ENCODE peak calls at places on chromosomes 2 and 18, in eight cellular contexts. J is HuH-7.5, W is EL, V is left cardiac atrium, I is Peyer's patch, R is neural progenitor cell, N is GM04504, F is cardiac fibroblast. C is an unnamed sample.

GRCh38 chr2:15919716-15920444 is 20.5 kb upstream of the MYCN start:
- DNase-seq in R (no peak), V (no peak), I (no peak), J (no peak), W (no peak), F (no peak), N (no peak), C (peak)

GRCh38 chr2:238379096-238379810 is 47.5 kb upstream of the ASB1 start:
- DNase-seq in R (no peak), J (no peak), I (no peak), N (no peak), V (no peak), F (peak), W (peak), C (peak)

GRCh38 chr18:58051765-58052460 is 7.9 kb downstream of the NEDD4L start:
- DNase-seq in J (no peak), N (no peak), F (peak), W (peak), V (no peak), R (no peak), I (no peak), C (peak)

GRCh38 chr2:133200684-133201421 is 367.4 kb downstream of the NCKAP5 start:
- DNase-seq in I (peak), N (peak), R (no peak), F (peak), J (no peak), V (no peak), W (peak), C (peak)

GRCh38 chr2:190722825-190723224 is 73.9 kb downstream of the NAB1 start:
- DNase-seq in N (no peak), R (no peak), W (no peak), V (no peak), F (no peak), J (no peak), I (no peak), C (no peak)

GRCh38 chr18:24992491-24992890 is 359.5 kb downstream of the ZNF521 start:
- DNase-seq in J (no peak), I (no peak), F (no peak), R (no peak), W (no peak), V (no peak), N (no peak), C (peak)

GRCh38 chr2:30235008-30235655 is 3.8 kb downstream of the LBH start:
- DNase-seq in R (no peak), V (no peak), F (no peak), W (no peak), N (no peak), I (no peak), J (no peak), C (no peak)

GRCh38 chr2:220756653-220757052 is 815.5 kb downstream of the EPHA4 start:
- DNase-seq in N (no peak), R (no peak), I (no peak), V (no peak), F (no peak), J (no peak), W (no peak), C (no peak)

GRCh38 chr2:61469424-61470121 is 1.3 kb downstream of the USP34 start:
- DNase-seq in J (no peak), F (peak), V (no peak), R (no peak), W (peak), N (no peak), I (no peak), C (no peak)

GRCh38 chr2:62452701-62453449 is 53.1 kb downstream of the TMEM17 start:
- DNase-seq in R (no peak), N (no peak), J (no peak), I (no peak), V (no peak), W (no peak), F (no peak), C (peak)

GRCh38 chr2:46985512-46985911 is 69.9 kb upstream of the MCFD2 start:
- DNase-seq in W (peak), R (no peak), V (no peak), I (peak), F (no peak), N (no peak), J (no peak), C (peak)

GRCh38 chr2:70904371-70905216 is 31.1 kb upstream of the ATP6V1B1 start:
- DNase-seq in I (no peak), N (no peak), V (no peak), J (no peak), W (no peak), F (no peak), R (peak), C (no peak)

GRCh38 chr18:75247601-75248421 is 37.2 kb downstream of the TSHZ1 start:
- DNase-seq in V (no peak), J (no peak), I (no peak), N (peak), R (no peak), F (peak), W (peak), C (peak)

GRCh38 chr2:240375024-240375645 is 60.3 kb upstream of the GPC1 start:
- DNase-seq in J (no peak), R (no peak), V (no peak), W (no peak), N (no peak), F (no peak), I (no peak), C (no peak)

GRCh38 chr18:68992719-68993482 is 195.0 kb downstream of the CCDC102B start:
- DNase-seq in F (no peak), J (no peak), R (no peak), I (no peak), N (no peak), W (no peak), V (no peak), C (no peak)

GRCh38 chr18:42635378-42636048 is 480.0 kb downstream of the RIT2 start:
- DNase-seq in I (no peak), N (no peak), W (no peak), F (peak), V (no peak), R (peak), J (no peak), C (no peak)

GRCh38 chr2:178327516-178327915 is 123.5 kb downstream of the PRKRA start:
- DNase-seq in F (no peak), V (no peak), J (no peak), N (no peak), R (no peak), W (no peak), I (no peak), C (no peak)